ENCODE peak calls at places on chromosomes 7 and 10, in five cellular contexts. One of them, this sample, is unnamed.
A peak's percentile ranks its signal among the peaks of the same experiment; 100 is the strongest.

GRCh38 chr7:36896418-36896817 is 172.1 kb upstream of the AOAH start:
- DNase-seq in spleen: no peak
- DNase-seq in GM23248: no peak
- DNase-seq in psoas muscle: no peak
- DNase-seq in KG1: no peak
- DNase-seq in this sample: no peak

GRCh38 chr10:109912335-109913282 is 10.7 kb downstream of the XPNPEP1 start:
- DNase-seq in spleen: no peak
- DNase-seq in KG1: no peak
- DNase-seq in psoas muscle: no peak
- DNase-seq in GM23248: peak; percentile 56
- DNase-seq in this sample: peak; percentile 79

GRCh38 chr7:4683043-4683883 is 1.2 kb downstream of the FOXK1 start:
- DNase-seq in KG1: no peak
- DNase-seq in psoas muscle: peak; percentile 58
- DNase-seq in spleen: peak; percentile 87
- DNase-seq in GM23248: no peak
- DNase-seq in this sample: no peak

GRCh38 chr7:112199035-112199655 is 7.1 kb downstream of the DOCK4 start:
- DNase-seq in psoas muscle: no peak
- DNase-seq in GM23248: peak; percentile 40
- DNase-seq in KG1: no peak
- DNase-seq in spleen: no peak
- DNase-seq in this sample: peak; percentile 20

GRCh38 chr7:105261689-105262088 is 127.0 kb downstream of the SRPK2 start:
- DNase-seq in KG1: no peak
- DNase-seq in spleen: no peak
- DNase-seq in GM23248: no peak
- DNase-seq in psoas muscle: no peak
- DNase-seq in this sample: no peak

GRCh38 chr7:4774804-4775280 is 581 bp upstream of the AP5Z1 start:
- DNase-seq in psoas muscle: no peak
- DNase-seq in spleen: peak; percentile 90
- DNase-seq in KG1: no peak
- DNase-seq in GM23248: peak; percentile 93
- DNase-seq in this sample: peak; percentile 71

GRCh38 chr10:80078448-80079311 is at the start of gene TMEM254:
- DNase-seq in GM23248: peak; percentile 95
- DNase-seq in spleen: peak; percentile 96
- DNase-seq in KG1: peak; percentile 86
- DNase-seq in psoas muscle: peak; percentile 97
- DNase-seq in this sample: peak; percentile 85

GRCh38 chr10:130430291-130430690 is 294.1 kb downstream of the GLRX3 start:
- DNase-seq in spleen: no peak
- DNase-seq in GM23248: no peak
- DNase-seq in psoas muscle: no peak
- DNase-seq in KG1: no peak
- DNase-seq in this sample: no peak

GRCh38 chr10:75033399-75034130 is 77.9 kb upstream of the SAMD8 start:
- DNase-seq in GM23248: no peak
- DNase-seq in spleen: no peak
- DNase-seq in KG1: no peak
- DNase-seq in psoas muscle: peak; percentile 77
- DNase-seq in this sample: no peak

GRCh38 chr10:103766751-103767509 is 88.4 kb downstream of the SH3PXD2A start:
- DNase-seq in psoas muscle: no peak
- DNase-seq in spleen: no peak
- DNase-seq in KG1: no peak
- DNase-seq in GM23248: no peak
- DNase-seq in this sample: no peak

GRCh38 chr10:113820507-113820906 is 33.4 kb downstream of the DCLRE1A start:
- DNase-seq in KG1: no peak
- DNase-seq in psoas muscle: no peak
- DNase-seq in spleen: no peak
- DNase-seq in GM23248: no peak
- DNase-seq in this sample: no peak

GRCh38 chr10:11279286-11279685 is 261.6 kb downstream of the CELF2 start:
- DNase-seq in GM23248: no peak
- DNase-seq in KG1: no peak
- DNase-seq in psoas muscle: no peak
- DNase-seq in spleen: no peak
- DNase-seq in this sample: no peak

GRCh38 chr10:43344051-43344450 is 27.4 kb upstream of the FXYD4 start:
- DNase-seq in GM23248: peak; percentile 45
- DNase-seq in spleen: no peak
- DNase-seq in KG1: no peak
- DNase-seq in psoas muscle: no peak
- DNase-seq in this sample: no peak

GRCh38 chr7:46524350-46524749 is 603.3 kb upstream of the IGFBP3 start:
- DNase-seq in GM23248: peak; percentile 8
- DNase-seq in psoas muscle: no peak
- DNase-seq in spleen: no peak
- DNase-seq in KG1: no peak
- DNase-seq in this sample: peak; percentile 35

GRCh38 chr10:103480521-103480920 is 1.5 kb upstream of the CALHM3 start:
- DNase-seq in psoas muscle: peak; percentile 52
- DNase-seq in GM23248: peak; percentile 68
- DNase-seq in KG1: no peak
- DNase-seq in spleen: no peak
- DNase-seq in this sample: peak; percentile 36

This sample was measured in AG10803.